ENCODE peak calls at places on chromosome 20, in six cellular contexts. One of them, this sample, is unnamed.
A peak's percentile ranks its signal among the peaks of the same experiment; 100 is the strongest.

GRCh38 chr20:3258429-3258828 is 19.4 kb upstream of the SLC4A11 start:
- DNase-seq in CD4-positive, alpha-beta T cell: no peak
- DNase-seq in amniotic epithelial cell: no peak
- DNase-seq in stimulated activated CD4-positive, alpha-beta T cell treated with anti-CD3 and anti-CD28 coated beads, Interleukin-2, amount 100 ng/mL, for 48 hours: no peak
- DNase-seq in hippocampal formation: no peak
- DNase-seq in sciatic nerve: no peak
- DNase-seq in this sample: no peak

GRCh38 chr20:58992911-58993310 is 11.9 kb downstream of the NELFCD start:
- DNase-seq in CD4-positive, alpha-beta T cell: no peak
- DNase-seq in amniotic epithelial cell: no peak
- DNase-seq in stimulated activated CD4-positive, alpha-beta T cell treated with anti-CD3 and anti-CD28 coated beads, Interleukin-2, amount 100 ng/mL, for 48 hours: no peak
- DNase-seq in hippocampal formation: no peak
- DNase-seq in sciatic nerve: no peak
- DNase-seq in this sample: no peak

GRCh38 chr20:41524980-41525613 is 93.1 kb downstream of the CHD6 start:
- DNase-seq in CD4-positive, alpha-beta T cell: no peak
- DNase-seq in amniotic epithelial cell: peak; percentile 54
- DNase-seq in stimulated activated CD4-positive, alpha-beta T cell treated with anti-CD3 and anti-CD28 coated beads, Interleukin-2, amount 100 ng/mL, for 48 hours: no peak
- DNase-seq in hippocampal formation: peak; percentile 13
- DNase-seq in sciatic nerve: peak; percentile 80
- DNase-seq in this sample: no peak

GRCh38 chr20:60477958-60478357 is 519.7 kb downstream of the CDH26 start:
- DNase-seq in CD4-positive, alpha-beta T cell: no peak
- DNase-seq in amniotic epithelial cell: no peak
- DNase-seq in stimulated activated CD4-positive, alpha-beta T cell treated with anti-CD3 and anti-CD28 coated beads, Interleukin-2, amount 100 ng/mL, for 48 hours: no peak
- DNase-seq in hippocampal formation: peak; percentile 9
- DNase-seq in sciatic nerve: no peak
- DNase-seq in this sample: no peak

GRCh38 chr20:63547484-63548480 is at the start of gene SRMS:
- DNase-seq in CD4-positive, alpha-beta T cell: no peak
- DNase-seq in amniotic epithelial cell: no peak
- DNase-seq in stimulated activated CD4-positive, alpha-beta T cell treated with anti-CD3 and anti-CD28 coated beads, Interleukin-2, amount 100 ng/mL, for 48 hours: no peak
- DNase-seq in hippocampal formation: no peak
- DNase-seq in sciatic nerve: no peak
- DNase-seq in this sample: no peak

GRCh38 chr20:17885544-17885943 is 83.0 kb downstream of the SNX5 start:
- DNase-seq in CD4-positive, alpha-beta T cell: no peak
- DNase-seq in amniotic epithelial cell: no peak
- DNase-seq in stimulated activated CD4-positive, alpha-beta T cell treated with anti-CD3 and anti-CD28 coated beads, Interleukin-2, amount 100 ng/mL, for 48 hours: no peak
- DNase-seq in hippocampal formation: no peak
- DNase-seq in sciatic nerve: no peak
- DNase-seq in this sample: no peak

GRCh38 chr20:38109025-38109541 is 56.0 kb downstream of the TGM2 start:
- DNase-seq in CD4-positive, alpha-beta T cell: no peak
- DNase-seq in amniotic epithelial cell: peak; percentile 77
- DNase-seq in stimulated activated CD4-positive, alpha-beta T cell treated with anti-CD3 and anti-CD28 coated beads, Interleukin-2, amount 100 ng/mL, for 48 hours: no peak
- DNase-seq in hippocampal formation: no peak
- DNase-seq in sciatic nerve: no peak
- DNase-seq in this sample: no peak

GRCh38 chr20:53080969-53081871 is 109.1 kb downstream of the TSHZ2 start:
- DNase-seq in CD4-positive, alpha-beta T cell: no peak
- DNase-seq in amniotic epithelial cell: no peak
- DNase-seq in stimulated activated CD4-positive, alpha-beta T cell treated with anti-CD3 and anti-CD28 coated beads, Interleukin-2, amount 100 ng/mL, for 48 hours: peak; percentile 10
- DNase-seq in hippocampal formation: no peak
- DNase-seq in sciatic nerve: no peak
- DNase-seq in this sample: no peak

GRCh38 chr20:11675920-11676617 is 241.6 kb upstream of the BTBD3 start:
- DNase-seq in CD4-positive, alpha-beta T cell: no peak
- DNase-seq in amniotic epithelial cell: no peak
- DNase-seq in stimulated activated CD4-positive, alpha-beta T cell treated with anti-CD3 and anti-CD28 coated beads, Interleukin-2, amount 100 ng/mL, for 48 hours: no peak
- DNase-seq in hippocampal formation: no peak
- DNase-seq in sciatic nerve: no peak
- DNase-seq in this sample: no peak

GRCh38 chr20:24773751-24774201 is 175.3 kb upstream of the CST7 start:
- DNase-seq in CD4-positive, alpha-beta T cell: no peak
- DNase-seq in amniotic epithelial cell: peak; percentile 17
- DNase-seq in stimulated activated CD4-positive, alpha-beta T cell treated with anti-CD3 and anti-CD28 coated beads, Interleukin-2, amount 100 ng/mL, for 48 hours: no peak
- DNase-seq in hippocampal formation: no peak
- DNase-seq in sciatic nerve: no peak
- DNase-seq in this sample: no peak

GRCh38 chr20:14481863-14482262 is 144.5 kb upstream of the FLRT3 start:
- DNase-seq in CD4-positive, alpha-beta T cell: no peak
- DNase-seq in amniotic epithelial cell: peak; percentile 88
- DNase-seq in stimulated activated CD4-positive, alpha-beta T cell treated with anti-CD3 and anti-CD28 coated beads, Interleukin-2, amount 100 ng/mL, for 48 hours: no peak
- DNase-seq in hippocampal formation: no peak
- DNase-seq in sciatic nerve: no peak
- DNase-seq in this sample: no peak

GRCh38 chr20:57514273-57514751 is 10.6 kb downstream of the CTCFL start:
- DNase-seq in CD4-positive, alpha-beta T cell: peak; percentile 12
- DNase-seq in amniotic epithelial cell: peak; percentile 63
- DNase-seq in stimulated activated CD4-positive, alpha-beta T cell treated with anti-CD3 and anti-CD28 coated beads, Interleukin-2, amount 100 ng/mL, for 48 hours: peak; percentile 16
- DNase-seq in hippocampal formation: peak; percentile 63
- DNase-seq in sciatic nerve: peak; percentile 82
- DNase-seq in this sample: peak; percentile 45

GRCh38 chr20:15406072-15406471 is 1068.7 kb upstream of the FLRT3 start:
- DNase-seq in CD4-positive, alpha-beta T cell: no peak
- DNase-seq in amniotic epithelial cell: no peak
- DNase-seq in stimulated activated CD4-positive, alpha-beta T cell treated with anti-CD3 and anti-CD28 coated beads, Interleukin-2, amount 100 ng/mL, for 48 hours: no peak
- DNase-seq in hippocampal formation: no peak
- DNase-seq in sciatic nerve: no peak
- DNase-seq in this sample: no peak

GRCh38 chr20:25537890-25538289 is 47.4 kb downstream of the NINL start:
- DNase-seq in CD4-positive, alpha-beta T cell: no peak
- DNase-seq in amniotic epithelial cell: no peak
- DNase-seq in stimulated activated CD4-positive, alpha-beta T cell treated with anti-CD3 and anti-CD28 coated beads, Interleukin-2, amount 100 ng/mL, for 48 hours: no peak
- DNase-seq in hippocampal formation: no peak
- DNase-seq in sciatic nerve: no peak
- DNase-seq in this sample: no peak

GRCh38 chr20:2131366-2131765 is 29.7 kb downstream of the STK35 start:
- DNase-seq in CD4-positive, alpha-beta T cell: no peak
- DNase-seq in amniotic epithelial cell: peak; percentile 66
- DNase-seq in stimulated activated CD4-positive, alpha-beta T cell treated with anti-CD3 and anti-CD28 coated beads, Interleukin-2, amount 100 ng/mL, for 48 hours: no peak
- DNase-seq in hippocampal formation: no peak
- DNase-seq in sciatic nerve: no peak
- DNase-seq in this sample: no peak

GRCh38 chr20:38875170-38875993 is 50.8 kb upstream of the FAM83D start:
- DNase-seq in CD4-positive, alpha-beta T cell: peak; percentile 67
- DNase-seq in amniotic epithelial cell: no peak
- DNase-seq in stimulated activated CD4-positive, alpha-beta T cell treated with anti-CD3 and anti-CD28 coated beads, Interleukin-2, amount 100 ng/mL, for 48 hours: no peak
- DNase-seq in hippocampal formation: no peak
- DNase-seq in sciatic nerve: no peak
- DNase-seq in this sample: no peak

GRCh38 chr20:5718896-5719595 is 31.2 kb upstream of the SHLD1 start:
- DNase-seq in CD4-positive, alpha-beta T cell: no peak
- DNase-seq in amniotic epithelial cell: no peak
- DNase-seq in stimulated activated CD4-positive, alpha-beta T cell treated with anti-CD3 and anti-CD28 coated beads, Interleukin-2, amount 100 ng/mL, for 48 hours: no peak
- DNase-seq in hippocampal formation: no peak
- DNase-seq in sciatic nerve: no peak
- DNase-seq in this sample: no peak

GRCh38 chr20:57323034-57323433 is 6.6 kb upstream of the SPO11 start:
- DNase-seq in CD4-positive, alpha-beta T cell: no peak
- DNase-seq in amniotic epithelial cell: no peak
- DNase-seq in stimulated activated CD4-positive, alpha-beta T cell treated with anti-CD3 and anti-CD28 coated beads, Interleukin-2, amount 100 ng/mL, for 48 hours: no peak
- DNase-seq in hippocampal formation: no peak
- DNase-seq in sciatic nerve: no peak
- DNase-seq in this sample: no peak

GRCh38 chr20:44068780-44069191 is 118.2 kb downstream of the JPH2 start:
- DNase-seq in CD4-positive, alpha-beta T cell: no peak
- DNase-seq in amniotic epithelial cell: no peak
- DNase-seq in stimulated activated CD4-positive, alpha-beta T cell treated with anti-CD3 and anti-CD28 coated beads, Interleukin-2, amount 100 ng/mL, for 48 hours: no peak
- DNase-seq in hippocampal formation: no peak
- DNase-seq in sciatic nerve: peak; percentile 49
- DNase-seq in this sample: no peak

GRCh38 chr20:62321978-62322377 is 19.2 kb downstream of the ADRM1 start:
- DNase-seq in CD4-positive, alpha-beta T cell: no peak
- DNase-seq in amniotic epithelial cell: no peak
- DNase-seq in stimulated activated CD4-positive, alpha-beta T cell treated with anti-CD3 and anti-CD28 coated beads, Interleukin-2, amount 100 ng/mL, for 48 hours: no peak
- DNase-seq in hippocampal formation: no peak
- DNase-seq in sciatic nerve: no peak
- DNase-seq in this sample: no peak

GRCh38 chr20:38138086-38138777 is 26.8 kb downstream of the TGM2 start:
- DNase-seq in CD4-positive, alpha-beta T cell: no peak
- DNase-seq in amniotic epithelial cell: no peak
- DNase-seq in stimulated activated CD4-positive, alpha-beta T cell treated with anti-CD3 and anti-CD28 coated beads, Interleukin-2, amount 100 ng/mL, for 48 hours: no peak
- DNase-seq in hippocampal formation: no peak
- DNase-seq in sciatic nerve: peak; percentile 53
- DNase-seq in this sample: no peak

GRCh38 chr20:51227744-51228143 is 204.8 kb upstream of the KCNG1 start:
- DNase-seq in CD4-positive, alpha-beta T cell: no peak
- DNase-seq in amniotic epithelial cell: no peak
- DNase-seq in stimulated activated CD4-positive, alpha-beta T cell treated with anti-CD3 and anti-CD28 coated beads, Interleukin-2, amount 100 ng/mL, for 48 hours: no peak
- DNase-seq in hippocampal formation: no peak
- DNase-seq in sciatic nerve: no peak
- DNase-seq in this sample: no peak

GRCh38 chr20:62860924-62861691 is 514 bp downstream of the TCFL5 start:
- DNase-seq in CD4-positive, alpha-beta T cell: peak; percentile 10
- DNase-seq in amniotic epithelial cell: no peak
- DNase-seq in stimulated activated CD4-positive, alpha-beta T cell treated with anti-CD3 and anti-CD28 coated beads, Interleukin-2, amount 100 ng/mL, for 48 hours: peak; percentile 18
- DNase-seq in hippocampal formation: no peak
- DNase-seq in sciatic nerve: no peak
- DNase-seq in this sample: no peak

GRCh38 chr20:47326718-47327137 is 29.8 kb downstream of the ZMYND8 start:
- DNase-seq in CD4-positive, alpha-beta T cell: no peak
- DNase-seq in amniotic epithelial cell: peak; percentile 78
- DNase-seq in stimulated activated CD4-positive, alpha-beta T cell treated with anti-CD3 and anti-CD28 coated beads, Interleukin-2, amount 100 ng/mL, for 48 hours: no peak
- DNase-seq in hippocampal formation: no peak
- DNase-seq in sciatic nerve: no peak
- DNase-seq in this sample: no peak

GRCh38 chr20:58065508-58066361 is 162.7 kb downstream of the ANKRD60 start:
- DNase-seq in CD4-positive, alpha-beta T cell: no peak
- DNase-seq in amniotic epithelial cell: no peak
- DNase-seq in stimulated activated CD4-positive, alpha-beta T cell treated with anti-CD3 and anti-CD28 coated beads, Interleukin-2, amount 100 ng/mL, for 48 hours: no peak
- DNase-seq in hippocampal formation: no peak
- DNase-seq in sciatic nerve: peak; percentile 10
- DNase-seq in this sample: no peak

GRCh38 chr20:24567508-24567907 is 98.1 kb downstream of the SYNDIG1 start:
- DNase-seq in CD4-positive, alpha-beta T cell: no peak
- DNase-seq in amniotic epithelial cell: no peak
- DNase-seq in stimulated activated CD4-positive, alpha-beta T cell treated with anti-CD3 and anti-CD28 coated beads, Interleukin-2, amount 100 ng/mL, for 48 hours: no peak
- DNase-seq in hippocampal formation: no peak
- DNase-seq in sciatic nerve: no peak
- DNase-seq in this sample: no peak

GRCh38 chr20:58580493-58580835 is 65.3 kb upstream of the APCDD1L start:
- DNase-seq in CD4-positive, alpha-beta T cell: no peak
- DNase-seq in amniotic epithelial cell: no peak
- DNase-seq in stimulated activated CD4-positive, alpha-beta T cell treated with anti-CD3 and anti-CD28 coated beads, Interleukin-2, amount 100 ng/mL, for 48 hours: no peak
- DNase-seq in hippocampal formation: no peak
- DNase-seq in sciatic nerve: peak; percentile 22
- DNase-seq in this sample: no peak

GRCh38 chr20:23257106-23257761 is 93.4 kb upstream of the NXT1 start:
- DNase-seq in CD4-positive, alpha-beta T cell: no peak
- DNase-seq in amniotic epithelial cell: peak; percentile 24
- DNase-seq in stimulated activated CD4-positive, alpha-beta T cell treated with anti-CD3 and anti-CD28 coated beads, Interleukin-2, amount 100 ng/mL, for 48 hours: no peak
- DNase-seq in hippocampal formation: no peak
- DNase-seq in sciatic nerve: no peak
- DNase-seq in this sample: no peak

GRCh38 chr20:63253438-63254236 is 626 bp downstream of the NKAIN4 start:
- DNase-seq in CD4-positive, alpha-beta T cell: no peak
- DNase-seq in amniotic epithelial cell: no peak
- DNase-seq in stimulated activated CD4-positive, alpha-beta T cell treated with anti-CD3 and anti-CD28 coated beads, Interleukin-2, amount 100 ng/mL, for 48 hours: no peak
- DNase-seq in hippocampal formation: no peak
- DNase-seq in sciatic nerve: no peak
- DNase-seq in this sample: no peak

GRCh38 chr20:43973231-43973630 is 58.6 kb downstream of the TOX2 start:
- DNase-seq in CD4-positive, alpha-beta T cell: no peak
- DNase-seq in amniotic epithelial cell: no peak
- DNase-seq in stimulated activated CD4-positive, alpha-beta T cell treated with anti-CD3 and anti-CD28 coated beads, Interleukin-2, amount 100 ng/mL, for 48 hours: no peak
- DNase-seq in hippocampal formation: no peak
- DNase-seq in sciatic nerve: no peak
- DNase-seq in this sample: no peak

GRCh38 chr20:57062696-57063270 is 203.7 kb downstream of the BMP7 start:
- DNase-seq in CD4-positive, alpha-beta T cell: no peak
- DNase-seq in amniotic epithelial cell: no peak
- DNase-seq in stimulated activated CD4-positive, alpha-beta T cell treated with anti-CD3 and anti-CD28 coated beads, Interleukin-2, amount 100 ng/mL, for 48 hours: no peak
- DNase-seq in hippocampal formation: no peak
- DNase-seq in sciatic nerve: peak; percentile 30
- DNase-seq in this sample: no peak

GRCh38 chr20:2768632-2769015 is 31.8 kb downstream of the CPXM1 start:
- DNase-seq in CD4-positive, alpha-beta T cell: no peak
- DNase-seq in amniotic epithelial cell: no peak
- DNase-seq in stimulated activated CD4-positive, alpha-beta T cell treated with anti-CD3 and anti-CD28 coated beads, Interleukin-2, amount 100 ng/mL, for 48 hours: no peak
- DNase-seq in hippocampal formation: no peak
- DNase-seq in sciatic nerve: no peak
- DNase-seq in this sample: no peak

GRCh38 chr20:51417745-51418529 is 124.6 kb downstream of the NFATC2 start:
- DNase-seq in CD4-positive, alpha-beta T cell: no peak
- DNase-seq in amniotic epithelial cell: no peak
- DNase-seq in stimulated activated CD4-positive, alpha-beta T cell treated with anti-CD3 and anti-CD28 coated beads, Interleukin-2, amount 100 ng/mL, for 48 hours: no peak
- DNase-seq in hippocampal formation: no peak
- DNase-seq in sciatic nerve: no peak
- DNase-seq in this sample: no peak

GRCh38 chr20:61350500-61351250 is 98.6 kb downstream of the CDH4 start:
- DNase-seq in CD4-positive, alpha-beta T cell: no peak
- DNase-seq in amniotic epithelial cell: no peak
- DNase-seq in stimulated activated CD4-positive, alpha-beta T cell treated with anti-CD3 and anti-CD28 coated beads, Interleukin-2, amount 100 ng/mL, for 48 hours: no peak
- DNase-seq in hippocampal formation: no peak
- DNase-seq in sciatic nerve: no peak
- DNase-seq in this sample: no peak

This sample was measured in iPS DF 6.9.